ENCODE peak calls at places on chromosomes 1 and 21, in seven cellular contexts. C is islet precursor cell; Y is activated CD4-positive, CD25-positive, alpha-beta regulatory T cell treated with anti-CD3 and anti-CD28 coated beads, Interleukin-2, amount 50 U/mL, for 72 hours; L is stimulated activated CD4-positive, alpha-beta T cell treated with anti-CD3 and anti-CD28 coated beads, Interleukin-12 subunit alpha, Interleukin-12 subunit beta, amount 100 ng/mL, for 4 hours; I is fibroblast of the conjunctiva; Q is NCI-H774; G is GDM1. X is an unnamed sample.

GRCh38 chr1:210669951-210670350 is 341.2 kb downstream of the HHAT start:
- DNase-seq in C (no peak), Y (no peak), L (no peak), I (no peak), Q (no peak), G (no peak), X (no peak)

GRCh38 chr1:221517961-221518360 is 223.9 kb downstream of the DUSP10 start:
- DNase-seq in C (no peak), Y (no peak), L (no peak), I (peak), Q (no peak), G (no peak), X (no peak)

GRCh38 chr1:53660666-53661065 is 78.3 kb downstream of the GLIS1 start:
- DNase-seq in C (no peak), Y (no peak), L (no peak), I (no peak), Q (no peak), G (no peak), X (no peak)

GRCh38 chr1:30550365-30551220 is 172.8 kb downstream of the MATN1 start:
- DNase-seq in C (peak), Y (no peak), L (no peak), I (no peak), Q (no peak), G (no peak), X (no peak)

GRCh38 chr1:3463891-3464648 is 9.6 kb downstream of the ARHGEF16 start:
- DNase-seq in C (no peak), Y (no peak), L (no peak), I (no peak), Q (no peak), G (no peak), X (peak)

GRCh38 chr1:229557214-229557850 is 1.2 kb downstream of the ABCB10 start:
- DNase-seq in C (no peak), Y (no peak), L (no peak), I (no peak), Q (no peak), G (no peak), X (no peak)

GRCh38 chr1:52455686-52456085 is 51.3 kb downstream of the PRPF38A start:
- DNase-seq in C (no peak), Y (no peak), L (no peak), I (no peak), Q (no peak), G (no peak), X (no peak)

GRCh38 chr1:35768350-35769187 is 1.2 kb downstream of the CLSPN start:
- DNase-seq in C (no peak), Y (no peak), L (no peak), I (no peak), Q (peak), G (no peak), X (no peak)

GRCh38 chr1:89635825-89636815 is 3.2 kb downstream of the LRRC8C start:
- DNase-seq in C (no peak), Y (no peak), L (no peak), I (no peak), Q (no peak), G (no peak), X (no peak)

GRCh38 chr1:177975588-177976495 is 6.0 kb upstream of the SEC16B start:
- DNase-seq in C (peak), Y (no peak), L (no peak), I (no peak), Q (no peak), G (no peak), X (peak)

GRCh38 chr1:39572379-39573096 is 4.1 kb downstream of the PABPC4 start:
- DNase-seq in C (no peak), Y (no peak), L (no peak), I (no peak), Q (no peak), G (no peak), X (no peak)

GRCh38 chr1:228750915-228751314 is 15.6 kb downstream of the RHOU start:
- DNase-seq in C (no peak), Y (no peak), L (no peak), I (no peak), Q (no peak), G (no peak), X (no peak)

GRCh38 chr1:53242381-53242780 is 4.1 kb upstream of the MAGOH start:
- DNase-seq in C (no peak), Y (no peak), L (no peak), I (no peak), Q (no peak), G (no peak), X (no peak)

GRCh38 chr1:53340660-53341520 is 13.0 kb upstream of the LRP8 start:
- DNase-seq in C (no peak), Y (peak), L (peak), I (no peak), Q (no peak), G (no peak), X (no peak)

GRCh38 chr1:66374148-66374547 is 159.8 kb upstream of the SGIP1 start:
- DNase-seq in C (no peak), Y (no peak), L (no peak), I (no peak), Q (no peak), G (no peak), X (no peak)

GRCh38 chr1:223421025-223421424 is 27.8 kb downstream of the CCDC185 start:
- DNase-seq in C (no peak), Y (no peak), L (no peak), I (no peak), Q (no peak), G (no peak), X (no peak)

GRCh38 chr1:29567257-29567656 is 330.9 kb downstream of the PTPRU start:
- DNase-seq in C (no peak), Y (no peak), L (no peak), I (no peak), Q (no peak), G (no peak), X (no peak)

GRCh38 chr1:9534953-9535352 is 4.3 kb upstream of the SLC25A33 start:
- DNase-seq in C (no peak), Y (no peak), L (no peak), I (no peak), Q (no peak), G (no peak), X (no peak)

GRCh38 chr1:6447818-6448748 is 17.9 kb downstream of the TNFRSF25 start:
- DNase-seq in C (peak), Y (no peak), L (no peak), I (no peak), Q (peak), G (no peak), X (no peak)

GRCh38 chr21:38434913-38435533 is 63.3 kb downstream of the ERG start:
- DNase-seq in C (peak), Y (no peak), L (no peak), I (peak), Q (no peak), G (no peak), X (no peak)

GRCh38 chr1:166350490-166350889 is 183.7 kb upstream of the FAM78B start:
- DNase-seq in C (no peak), Y (no peak), L (no peak), I (no peak), Q (no peak), G (no peak), X (no peak)

GRCh38 chr1:231807498-231807897 is 180.9 kb downstream of the DISC1 start:
- DNase-seq in C (no peak), Y (no peak), L (no peak), I (no peak), Q (no peak), G (no peak), X (no peak)

GRCh38 chr1:89605692-89606091 is 27.2 kb upstream of the LRRC8C start:
- DNase-seq in C (no peak), Y (no peak), L (no peak), I (peak), Q (no peak), G (no peak), X (no peak)

GRCh38 chr1:156944268-156944667 is 23.8 kb downstream of the LRRC71 start:
- DNase-seq in C (no peak), Y (no peak), L (no peak), I (no peak), Q (no peak), G (no peak), X (peak)

GRCh38 chr1:5567839-5568238 is 424.4 kb downstream of the NPHP4 start:
- DNase-seq in C (no peak), Y (no peak), L (no peak), I (no peak), Q (no peak), G (no peak), X (no peak)

GRCh38 chr1:61052393-61053280 is 29.7 kb upstream of the NFIA start:
- DNase-seq in C (no peak), Y (no peak), L (no peak), I (no peak), Q (no peak), G (no peak), X (no peak)

GRCh38 chr1:41364444-41365319 is 3.4 kb downstream of the FOXO6 start:
- DNase-seq in C (peak), Y (no peak), L (no peak), I (no peak), Q (no peak), G (no peak), X (no peak)

GRCh38 chr1:202964755-202965440 is 2.2 kb downstream of the CYB5R1 start:
- DNase-seq in C (no peak), Y (no peak), L (no peak), I (no peak), Q (peak), G (no peak), X (no peak)

X was measured in 8988T.